ENCODE peak calls at places on chromosomes 12 and 14, in eight cellular contexts. One of them, this sample, is unnamed.

GRCh38 chr14:104423715-104424405 is 155.7 kb upstream of the C14orf180 start:
- DNase-seq in T-helper 9 cell: no peak
- DNase-seq in NCI-H446: peak
- DNase-seq in DMS79: peak
- DNase-seq in SW 1271: no peak
- DNase-seq in gastrocnemius medialis: no peak
- DNase-seq in MCF 10A: no peak
- DNase-seq in CD8-positive, alpha-beta T cell: no peak
- DNase-seq in this sample: no peak

GRCh38 chr14:44163946-44164345 is 343.1 kb downstream of the FSCB start:
- DNase-seq in T-helper 9 cell: no peak
- DNase-seq in SW 1271: no peak
- DNase-seq in DMS79: no peak
- DNase-seq in CD8-positive, alpha-beta T cell: no peak
- DNase-seq in gastrocnemius medialis: no peak
- DNase-seq in NCI-H446: no peak
- DNase-seq in MCF 10A: peak
- DNase-seq in this sample: no peak

GRCh38 chr12:14952295-14952995 is 9.0 kb downstream of the ARHGDIB start:
- DNase-seq in NCI-H446: no peak
- DNase-seq in MCF 10A: peak
- DNase-seq in CD8-positive, alpha-beta T cell: no peak
- DNase-seq in gastrocnemius medialis: no peak
- DNase-seq in T-helper 9 cell: no peak
- DNase-seq in SW 1271: peak
- DNase-seq in DMS79: peak
- DNase-seq in this sample: no peak

GRCh38 chr12:75155962-75156361 is 53.7 kb downstream of the KCNC2 start:
- DNase-seq in MCF 10A: no peak
- DNase-seq in SW 1271: no peak
- DNase-seq in CD8-positive, alpha-beta T cell: no peak
- DNase-seq in gastrocnemius medialis: no peak
- DNase-seq in NCI-H446: no peak
- DNase-seq in T-helper 9 cell: no peak
- DNase-seq in DMS79: no peak
- DNase-seq in this sample: no peak

GRCh38 chr12:7403466-7403865 is 40.5 kb downstream of the CD163L1 start:
- DNase-seq in DMS79: no peak
- DNase-seq in gastrocnemius medialis: no peak
- DNase-seq in SW 1271: no peak
- DNase-seq in MCF 10A: no peak
- DNase-seq in T-helper 9 cell: no peak
- DNase-seq in NCI-H446: no peak
- DNase-seq in CD8-positive, alpha-beta T cell: no peak
- DNase-seq in this sample: no peak

GRCh38 chr12:93434305-93434704 is 7.4 kb downstream of the UBE2N start:
- DNase-seq in T-helper 9 cell: no peak
- DNase-seq in MCF 10A: no peak
- DNase-seq in SW 1271: no peak
- DNase-seq in gastrocnemius medialis: no peak
- DNase-seq in CD8-positive, alpha-beta T cell: no peak
- DNase-seq in NCI-H446: no peak
- DNase-seq in DMS79: no peak
- DNase-seq in this sample: no peak

GRCh38 chr12:10170199-10170598 is 1.7 kb downstream of the OLR1 start:
- DNase-seq in NCI-H446: no peak
- DNase-seq in SW 1271: no peak
- DNase-seq in gastrocnemius medialis: no peak
- DNase-seq in MCF 10A: peak
- DNase-seq in DMS79: no peak
- DNase-seq in T-helper 9 cell: no peak
- DNase-seq in CD8-positive, alpha-beta T cell: no peak
- DNase-seq in this sample: no peak

GRCh38 chr12:24780969-24781368 is 167.9 kb downstream of the BCAT1 start:
- DNase-seq in NCI-H446: no peak
- DNase-seq in SW 1271: no peak
- DNase-seq in T-helper 9 cell: no peak
- DNase-seq in gastrocnemius medialis: no peak
- DNase-seq in MCF 10A: no peak
- DNase-seq in DMS79: no peak
- DNase-seq in CD8-positive, alpha-beta T cell: no peak
- DNase-seq in this sample: no peak

GRCh38 chr14:40618225-40618898 is 988.3 kb upstream of the LRFN5 start:
- DNase-seq in MCF 10A: no peak
- DNase-seq in NCI-H446: no peak
- DNase-seq in SW 1271: no peak
- DNase-seq in CD8-positive, alpha-beta T cell: no peak
- DNase-seq in T-helper 9 cell: no peak
- DNase-seq in DMS79: no peak
- DNase-seq in gastrocnemius medialis: no peak
- DNase-seq in this sample: no peak

GRCh38 chr12:39427360-39427808 is 15.5 kb downstream of the KIF21A start:
- DNase-seq in SW 1271: no peak
- DNase-seq in DMS79: no peak
- DNase-seq in T-helper 9 cell: no peak
- DNase-seq in gastrocnemius medialis: no peak
- DNase-seq in NCI-H446: no peak
- DNase-seq in MCF 10A: peak
- DNase-seq in CD8-positive, alpha-beta T cell: no peak
- DNase-seq in this sample: no peak

GRCh38 chr12:113803829-113804140 is 162.3 kb downstream of the RBM19 start:
- DNase-seq in NCI-H446: no peak
- DNase-seq in T-helper 9 cell: no peak
- DNase-seq in gastrocnemius medialis: no peak
- DNase-seq in CD8-positive, alpha-beta T cell: no peak
- DNase-seq in DMS79: no peak
- DNase-seq in MCF 10A: no peak
- DNase-seq in SW 1271: no peak
- DNase-seq in this sample: no peak

GRCh38 chr14:22811752-22812151 is 3.5 kb downstream of the SLC7A7 start:
- DNase-seq in T-helper 9 cell: no peak
- DNase-seq in DMS79: no peak
- DNase-seq in MCF 10A: no peak
- DNase-seq in CD8-positive, alpha-beta T cell: no peak
- DNase-seq in gastrocnemius medialis: no peak
- DNase-seq in SW 1271: no peak
- DNase-seq in NCI-H446: no peak
- DNase-seq in this sample: no peak

GRCh38 chr14:60553855-60554254 is 44.9 kb downstream of the SIX6 start:
- DNase-seq in DMS79: no peak
- DNase-seq in CD8-positive, alpha-beta T cell: no peak
- DNase-seq in NCI-H446: no peak
- DNase-seq in gastrocnemius medialis: no peak
- DNase-seq in SW 1271: no peak
- DNase-seq in T-helper 9 cell: no peak
- DNase-seq in MCF 10A: no peak
- DNase-seq in this sample: no peak

GRCh38 chr12:75960086-75960910 is 71.3 kb downstream of the PHLDA1 start:
- DNase-seq in NCI-H446: no peak
- DNase-seq in MCF 10A: no peak
- DNase-seq in T-helper 9 cell: no peak
- DNase-seq in DMS79: peak
- DNase-seq in CD8-positive, alpha-beta T cell: no peak
- DNase-seq in gastrocnemius medialis: no peak
- DNase-seq in SW 1271: no peak
- DNase-seq in this sample: no peak

GRCh38 chr12:55681142-55682077 is 26.3 kb downstream of the ITGA7 start:
- DNase-seq in T-helper 9 cell: no peak
- DNase-seq in SW 1271: no peak
- DNase-seq in DMS79: no peak
- DNase-seq in gastrocnemius medialis: peak
- DNase-seq in MCF 10A: peak
- DNase-seq in CD8-positive, alpha-beta T cell: no peak
- DNase-seq in NCI-H446: peak
- DNase-seq in this sample: no peak

GRCh38 chr12:90858261-90858660 is 96.7 kb downstream of the CCER1 start:
- DNase-seq in CD8-positive, alpha-beta T cell: no peak
- DNase-seq in DMS79: no peak
- DNase-seq in SW 1271: no peak
- DNase-seq in NCI-H446: no peak
- DNase-seq in T-helper 9 cell: no peak
- DNase-seq in MCF 10A: peak
- DNase-seq in gastrocnemius medialis: no peak
- DNase-seq in this sample: no peak

GRCh38 chr14:34075095-34075744 is 124.3 kb upstream of the EGLN3 start:
- DNase-seq in NCI-H446: no peak
- DNase-seq in CD8-positive, alpha-beta T cell: no peak
- DNase-seq in T-helper 9 cell: no peak
- DNase-seq in gastrocnemius medialis: no peak
- DNase-seq in MCF 10A: no peak
- DNase-seq in SW 1271: no peak
- DNase-seq in DMS79: no peak
- DNase-seq in this sample: no peak

GRCh38 chr14:70882771-70883492 is 24.3 kb upstream of the PCNX1 start:
- DNase-seq in gastrocnemius medialis: no peak
- DNase-seq in MCF 10A: peak
- DNase-seq in NCI-H446: no peak
- DNase-seq in T-helper 9 cell: no peak
- DNase-seq in CD8-positive, alpha-beta T cell: no peak
- DNase-seq in DMS79: no peak
- DNase-seq in SW 1271: no peak
- DNase-seq in this sample: no peak

GRCh38 chr12:68559984-68560822 is 50.5 kb upstream of the RAP1B start:
- DNase-seq in gastrocnemius medialis: peak
- DNase-seq in NCI-H446: peak
- DNase-seq in MCF 10A: no peak
- DNase-seq in SW 1271: no peak
- DNase-seq in T-helper 9 cell: no peak
- DNase-seq in CD8-positive, alpha-beta T cell: no peak
- DNase-seq in DMS79: no peak
- DNase-seq in this sample: no peak

GRCh38 chr12:120132863-120133385 is 16.4 kb upstream of the RAB35 start:
- DNase-seq in MCF 10A: no peak
- DNase-seq in SW 1271: no peak
- DNase-seq in NCI-H446: no peak
- DNase-seq in gastrocnemius medialis: no peak
- DNase-seq in DMS79: no peak
- DNase-seq in T-helper 9 cell: no peak
- DNase-seq in CD8-positive, alpha-beta T cell: no peak
- DNase-seq in this sample: no peak

This sample was measured in CD4-positive, alpha-beta T cell.